ENCODE peak calls at places on chromosomes 12 and 14, in four cellular contexts. L is left ventricle myocardium inferior, M is A549, C is dorsolateral prefrontal cortex. E is an unnamed sample.

GRCh38 chr14:95496111-95496681 is 20.3 kb downstream of the SYNE3 start:
- DNase-seq in L (no peak), M (no peak), C (no peak), E (no peak)

GRCh38 chr14:70822706-70823185 is 13.4 kb upstream of the MAP3K9 start:
- DNase-seq in L (peak; percentile 43), M (peak; percentile 52), C (no peak), E (peak; percentile 44)

GRCh38 chr12:105342464-105342863 is 12.0 kb downstream of the C12orf75 start:
- DNase-seq in L (no peak), M (no peak), C (no peak), E (no peak)

GRCh38 chr14:49892636-49893308 is at the start of gene ARF6:
- DNase-seq in L (peak; percentile 99), M (peak; percentile 87), C (peak; percentile 97), E (peak; percentile 96)

GRCh38 chr14:68282479-68283377 is 463.1 kb downstream of the RAD51B start:
- DNase-seq in L (no peak), M (no peak), C (no peak), E (no peak)

GRCh38 chr12:100554608-100555077 is 18.8 kb upstream of the GAS2L3 start:
- DNase-seq in L (no peak), M (peak; percentile 68), C (no peak), E (peak; percentile 94)

GRCh38 chr14:73339846-73340565 is 102.7 kb downstream of the PAPLN start:
- DNase-seq in L (no peak), M (no peak), C (no peak), E (no peak)

GRCh38 chr12:130504110-130504835 is 166.6 kb downstream of the PIWIL1 start:
- DNase-seq in L (no peak), M (no peak), C (no peak), E (no peak)

GRCh38 chr14:52906141-52906601 is 44.7 kb downstream of the FERMT2 start:
- DNase-seq in L (no peak), M (no peak), C (no peak), E (peak; percentile 79)

GRCh38 chr12:117023998-117024960 is 74.9 kb downstream of the TESC start:
- DNase-seq in L (no peak), M (no peak), C (no peak), E (no peak)

GRCh38 chr12:115213538-115213961 is 529.6 kb upstream of the TBX3 start:
- DNase-seq in L (peak; percentile 31), M (no peak), C (peak; percentile 41), E (no peak)

GRCh38 chr12:6570264-6570887 is 2.3 kb upstream of the NOP2 start:
- DNase-seq in L (no peak), M (peak; percentile 80), C (peak; percentile 43), E (peak; percentile 71)

GRCh38 chr12:46843811-46844210 is 18.0 kb upstream of the SLC38A4 start:
- DNase-seq in L (no peak), M (no peak), C (no peak), E (no peak)

GRCh38 chr12:128951448-128951847 is 98.2 kb downstream of the GLT1D1 start:
- DNase-seq in L (no peak), M (no peak), C (no peak), E (no peak)

GRCh38 chr12:77010637-77011548 is 54.5 kb downstream of the E2F7 start:
- DNase-seq in L (peak; percentile 59), M (peak; percentile 69), C (peak; percentile 86), E (peak; percentile 86)

GRCh38 chr12:10408842-10409241 is 715 bp downstream of the KLRC4 start:
- DNase-seq in L (no peak), M (no peak), C (no peak), E (no peak)

GRCh38 chr12:132700212-132700913 is 10.3 kb upstream of the PGAM5 start:
- DNase-seq in L (no peak), M (no peak), C (no peak), E (no peak)

GRCh38 chr12:13719986-13720385 is 261.4 kb downstream of the GRIN2B start:
- DNase-seq in L (no peak), M (no peak), C (no peak), E (no peak)

GRCh38 chr14:72948481-72949138 is 22.3 kb downstream of the DCAF4 start:
- DNase-seq in L (peak; percentile 59), M (peak; percentile 50), C (peak; percentile 85), E (peak; percentile 57)

GRCh38 chr14:64983439-64984310 is 3.0 kb upstream of the FNTB start:
- DNase-seq in L (no peak), M (peak; percentile 55), C (no peak), E (peak; percentile 60)

GRCh38 chr12:3207858-3208257 is 130.7 kb downstream of the TSPAN9 start:
- DNase-seq in L (no peak), M (no peak), C (no peak), E (no peak)

GRCh38 chr12:10369557-10370150 is 20.2 kb downstream of the KLRK1 start:
- DNase-seq in L (no peak), M (no peak), C (no peak), E (no peak)

GRCh38 chr14:103623883-103624482 is 5.0 kb upstream of the KLC1 start:
- DNase-seq in L (peak; percentile 62), M (no peak), C (no peak), E (no peak)

GRCh38 chr14:93969082-93969828 is 7.1 kb downstream of the ASB2 start:
- DNase-seq in L (peak; percentile 47), M (no peak), C (no peak), E (no peak)

GRCh38 chr14:39276579-39277114 is 42.9 kb downstream of the MIA2 start:
- DNase-seq in L (no peak), M (no peak), C (no peak), E (no peak)

GRCh38 chr14:98606816-98607215 is 665.2 kb downstream of the BCL11B start:
- DNase-seq in L (no peak), M (no peak), C (no peak), E (no peak)

GRCh38 chr12:86634706-86635410 is 378.7 kb upstream of the MGAT4C start:
- DNase-seq in L (no peak), M (no peak), C (no peak), E (no peak)

GRCh38 chr12:102833687-102834435 is 83.2 kb downstream of the PAH start:
- DNase-seq in L (no peak), M (no peak), C (no peak), E (peak; percentile 47)

GRCh38 chr14:60214003-60214402 is 35.0 kb upstream of the PPM1A start:
- DNase-seq in L (no peak), M (no peak), C (no peak), E (no peak)

GRCh38 chr14:99513946-99514551 is 32.8 kb downstream of the CCNK start:
- DNase-seq in L (no peak), M (no peak), C (no peak), E (no peak)

GRCh38 chr12:12474931-12475485 is 87.7 kb downstream of the DUSP16 start:
- DNase-seq in L (no peak), M (no peak), C (no peak), E (no peak)

GRCh38 chr14:92693998-92694780 is 54.2 kb downstream of the LGMN start:
- DNase-seq in L (no peak), M (peak; percentile 69), C (peak; percentile 21), E (no peak)

GRCh38 chr12:50537538-50537919 is 32.7 kb downstream of the DIP2B start:
- DNase-seq in L (no peak), M (peak; percentile 30), C (no peak), E (peak; percentile 85)

GRCh38 chr12:109293106-109293505 is 16.0 kb downstream of the FOXN4 start:
- DNase-seq in L (no peak), M (no peak), C (no peak), E (no peak)

GRCh38 chr12:54412348-54412747 is 6.7 kb downstream of the ITGA5 start:
- DNase-seq in L (no peak), M (no peak), C (no peak), E (no peak)

GRCh38 chr12:122022393-122023338 is 982 bp downstream of the BCL7A start:
- DNase-seq in L (peak; percentile 32), M (peak; percentile 41), C (no peak), E (peak; percentile 49)

E was measured in ACHN.